ENCODE peak calls at places on chromosome 7, in five cellular contexts. K is stomach, B is hepatocyte, W is cardiac muscle cell, E is testis. I is an unnamed sample. For H3K36me3, the result is how much of the 10 kb centered on the place peaks cover.

GRCh38 chr7:129285195-129285594 is 60.4 kb downstream of the AHCYL2 start:
- DNase-seq in W (peak), E (no peak), K (no peak), B (no peak), I (no peak)

GRCh38 chr7:129376076-129376777 is 58.0 kb upstream of the STRIP2 start:
- DNase-seq in W (peak), B (peak), E (peak), K (peak), I (peak)

GRCh38 chr7:72793791-72794190 is 34.2 kb downstream of the TYW1B start:
- DNase-seq in B (no peak), K (no peak), W (no peak), E (no peak), I (peak)

GRCh38 chr7:132243463-132243862 is 332.8 kb downstream of the PLXNA4 start:
- DNase-seq in K (no peak), E (no peak), W (peak), B (no peak), I (no peak)

GRCh38 chr7:69837387-69838068 is 239.3 kb downstream of the AUTS2 start:
- DNase-seq in E (no peak), W (peak), K (no peak), B (no peak), I (no peak)

GRCh38 chr7:103729026-103729425 is 260.4 kb downstream of the RELN start:
- DNase-seq in E (no peak), K (no peak), B (no peak), W (no peak), I (no peak)

GRCh38 chr7:41912426-41912825 is 209.5 kb upstream of the INHBA start:
- DNase-seq in E (peak), W (no peak), B (no peak), K (no peak), I (no peak)

GRCh38 chr7:149293946-149294640 is 32.1 kb downstream of the ZNF783 start:
- DNase-seq in W (no peak), K (no peak), B (no peak), E (no peak), I (no peak)

GRCh38 chr7:155267436-155267835 is 30.2 kb upstream of the INSIG1 start:
- DNase-seq in B (no peak), W (no peak), K (no peak), E (no peak), I (no peak)

GRCh38 chr7:93913197-93913596 is 6.8 kb downstream of the GNGT1 start:
- DNase-seq in B (no peak), E (no peak), W (no peak), K (no peak), I (no peak)

GRCh38 chr7:93327006-93327633 is 95.0 kb downstream of the VPS50 start:
- DNase-seq in B (no peak), E (no peak), K (no peak), W (peak), I (no peak)

GRCh38 chr7:112869111-112869774 is 79.0 kb upstream of the TMEM168 start:
- DNase-seq in K (peak), B (peak), E (peak), W (peak), I (peak)

GRCh38 chr7:67100956-67101361 is 104.3 kb downstream of the TYW1 start:
- DNase-seq in E (peak), B (peak), K (no peak), W (peak), I (no peak)

GRCh38 chr7:126803060-126803665 is 449.6 kb downstream of the GRM8 start:
- DNase-seq in K (peak), W (peak), B (peak), E (peak), I (peak)

GRCh38 chr7:77223261-77223660 is 23.6 kb upstream of the FGL2 start:
- DNase-seq in E (no peak), W (no peak), B (no peak), K (no peak), I (no peak)

GRCh38 chr7:129101746-129102145 is 42.8 kb upstream of the TSPAN33 start:
- DNase-seq in K (no peak), B (no peak), W (no peak), E (no peak), I (no peak)

GRCh38 chr7:84949067-84949466 is 237.8 kb downstream of the SEMA3D start:
- DNase-seq in B (no peak), W (peak), E (no peak), K (no peak), I (no peak)

GRCh38 chr7:22438994-22439393 is 61.0 kb downstream of the STEAP1B start:
- DNase-seq in K (no peak), B (no peak), W (no peak), E (no peak), I (no peak)

GRCh38 chr7:129225931-129226572 is 1.2 kb downstream of the AHCYL2 start:
- DNase-seq in B (no peak), W (peak), K (no peak), E (no peak), I (no peak)

GRCh38 chr7:69800495-69800894 is 202.2 kb downstream of the AUTS2 start:
- DNase-seq in K (no peak), E (peak), B (peak), W (peak), I (no peak)

DNA sequence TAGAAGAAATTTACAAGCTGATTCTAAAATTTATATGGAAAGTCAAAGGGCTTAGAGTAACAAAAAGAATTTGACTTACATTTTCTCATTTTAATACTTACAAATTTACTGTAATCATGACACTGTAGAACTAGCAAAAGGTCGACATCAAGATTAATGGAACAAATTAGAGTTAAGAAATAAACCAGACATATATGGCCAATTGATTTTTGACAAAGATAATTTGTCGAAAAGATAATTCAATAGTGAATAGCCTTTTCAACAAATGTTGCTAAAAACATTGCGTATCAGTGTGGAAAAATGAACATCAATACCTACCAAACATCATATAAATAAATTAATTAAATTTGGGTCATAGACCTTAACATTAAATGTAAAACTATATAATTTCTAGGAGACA is 955.5 kb upstream of the AUTS2 start:
- DNase-seq in B (no peak), K (no peak), E (no peak), W (no peak), I (no peak)
- TF ChIP-seq CTCF in B (no peak), K (no peak), E (no peak), W (no peak), I (no peak)

GRCh38 chr7:45140827-45141226 is 16.8 kb upstream of the RAMP3 start:
- DNase-seq in W (no peak), K (no peak), E (no peak), B (no peak), I (no peak)
- H3K27ac ChIP-seq in W (no peak), K (no peak), E (no peak), B (no peak), I (no peak)

GRCh38 chr7:134444198-134444960 is 14.5 kb downstream of the AKR1B1 start:
- DNase-seq in W (no peak), B (no peak), E (peak), K (no peak), I (no peak)

GRCh38 chr7:134446923-134447322 is 12.0 kb downstream of the AKR1B1 start:
- DNase-seq in K (no peak), E (no peak), W (no peak), B (no peak), I (no peak)

GRCh38 chr7:134446446-134446845 is 12.5 kb downstream of the AKR1B1 start:
- DNase-seq in K (no peak), B (no peak), W (no peak), E (no peak), I (no peak)

GRCh38 chr7:134443396-134444070 is 15.4 kb downstream of the AKR1B1 start:
- DNase-seq in W (no peak), E (no peak), B (no peak), K (no peak), I (no peak)

GRCh38 chr7:134444961-134445315 is 14.0 kb downstream of the AKR1B1 start:
- DNase-seq in K (no peak), B (no peak), W (no peak), E (no peak), I (no peak)
- H3K36me3 ChIP-seq in K (half or more), B (under half), W (under half), E (under half), I (half or more)

GRCh38 chr7:56092789-56093531 is at the start of gene PHKG1:
- DNase-seq in W (peak), B (no peak), K (peak), E (peak), I (peak)
- TF ChIP-seq CTCF in W (peak), B (peak), K (no peak), E (peak), I (peak)

DNA sequence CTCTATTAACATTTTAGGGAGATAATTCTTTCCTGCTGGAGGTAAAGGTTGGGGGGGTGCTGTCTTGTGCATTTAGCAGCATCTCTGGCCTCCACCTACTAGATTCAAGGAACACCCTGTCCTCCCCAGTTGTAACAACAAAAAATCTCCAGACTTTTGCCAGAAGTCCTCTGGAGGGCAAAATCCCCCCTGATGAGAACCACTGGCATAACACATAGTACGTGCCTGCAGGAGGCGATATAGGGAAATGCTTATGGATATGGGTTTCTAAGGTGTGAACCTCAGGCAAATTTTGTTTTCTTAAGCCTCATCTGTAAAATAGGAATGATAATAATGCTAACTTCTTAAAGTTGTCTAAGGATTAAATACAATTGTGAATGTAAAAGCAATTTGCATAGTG is 2.9 kb upstream of the OSBPL3 start:
- DNase-seq in K (no peak), W (no peak), B (no peak), E (no peak), I (peak)
- H3K27ac ChIP-seq in K (no peak), W (no peak), B (no peak), E (no peak), I (no peak)

I was measured in WERI-Rb-1.